ENCODE peak calls at places on chromosomes 11 and 22, in five cellular contexts. M, K, O, I and G are unnamed samples.

GRCh38 chr11:131592734-131593133 is 222.3 kb downstream of the NTM start:
- DNase-seq in I (no peak), O (no peak), K (peak), M (no peak), G (no peak)

GRCh38 chr11:2100361-2101170 is 38.6 kb downstream of the IGF2 start:
- DNase-seq in O (no peak), M (peak), K (no peak), I (no peak), G (no peak)

GRCh38 chr11:63427971-63428508 is 58.5 kb downstream of the SLC22A9 start:
- DNase-seq in M (no peak), K (no peak), I (no peak), O (peak), G (no peak)

GRCh38 chr22:48857202-48857805 is 970.4 kb downstream of the BRD1 start:
- DNase-seq in I (no peak), K (no peak), M (no peak), O (no peak), G (no peak)

GRCh38 chr11:102810943-102811528 is 13.1 kb upstream of the MMP1 start:
- DNase-seq in O (peak), I (peak), K (no peak), M (no peak), G (no peak)

GRCh38 chr11:95608093-95608492 is 181.5 kb downstream of the FAM76B start:
- DNase-seq in K (no peak), M (no peak), O (no peak), I (no peak), G (no peak)

GRCh38 chr22:40660725-40661124 is 18.6 kb upstream of the MCHR1 start:
- DNase-seq in M (no peak), K (no peak), I (no peak), O (no peak), G (no peak)

GRCh38 chr11:128042290-128042751 is 545.0 kb downstream of the ETS1 start:
- DNase-seq in O (peak), I (peak), K (no peak), M (no peak), G (no peak)

GRCh38 chr11:64207247-64208085 is 945 bp downstream of the FERMT3 start:
- DNase-seq in O (no peak), K (no peak), I (no peak), M (no peak), G (no peak)

GRCh38 chr11:65013130-65013691 is 749 bp upstream of the ARL2 start:
- DNase-seq in M (peak), I (peak), O (peak), K (peak), G (no peak)

GRCh38 chr11:236774-237767 is at the start of gene PSMD13:
- DNase-seq in I (peak), M (peak), K (peak), O (peak), G (peak)